ENCODE peak calls at places on chromosomes 2 and 18, in six cellular contexts. One of them, this sample, is unnamed.

GRCh38 chr18:23239885-23240608 is 104.8 kb downstream of the CABLES1 start:
- ATAC-seq in natural killer cell: no peak
- ATAC-seq in CD4-positive, alpha-beta T cell: no peak
- ATAC-seq in activated CD8-positive, alpha-beta T cell treated with anti-CD3 and anti-CD28 coated beads for 36 hours: no peak
- ATAC-seq in PC-3: no peak
- ATAC-seq in DND-41: no peak
- ATAC-seq in this sample: no peak

GRCh38 chr2:109516445-109517117 is 97.2 kb downstream of the SEPTIN10 start:
- ATAC-seq in natural killer cell: no peak
- ATAC-seq in DND-41: peak
- ATAC-seq in PC-3: peak
- ATAC-seq in activated CD8-positive, alpha-beta T cell treated with anti-CD3 and anti-CD28 coated beads for 36 hours: peak
- ATAC-seq in CD4-positive, alpha-beta T cell: no peak
- ATAC-seq in this sample: no peak

GRCh38 chr2:70045932-70046331 is 41.3 kb upstream of the PCBP1 start:
- ATAC-seq in DND-41: no peak
- ATAC-seq in natural killer cell: no peak
- ATAC-seq in PC-3: no peak
- ATAC-seq in CD4-positive, alpha-beta T cell: no peak
- ATAC-seq in activated CD8-positive, alpha-beta T cell treated with anti-CD3 and anti-CD28 coated beads for 36 hours: no peak
- ATAC-seq in this sample: no peak

GRCh38 chr18:46160050-46160798 is 56.0 kb downstream of the HAUS1 start:
- ATAC-seq in activated CD8-positive, alpha-beta T cell treated with anti-CD3 and anti-CD28 coated beads for 36 hours: no peak
- ATAC-seq in DND-41: no peak
- ATAC-seq in CD4-positive, alpha-beta T cell: no peak
- ATAC-seq in PC-3: peak
- ATAC-seq in natural killer cell: no peak
- ATAC-seq in this sample: no peak

GRCh38 chr2:101361519-101361918 is 25.8 kb downstream of the CREG2 start:
- ATAC-seq in activated CD8-positive, alpha-beta T cell treated with anti-CD3 and anti-CD28 coated beads for 36 hours: peak
- ATAC-seq in natural killer cell: no peak
- ATAC-seq in PC-3: no peak
- ATAC-seq in CD4-positive, alpha-beta T cell: peak
- ATAC-seq in DND-41: no peak
- ATAC-seq in this sample: no peak

GRCh38 chr2:15934291-15934945 is 5.9 kb upstream of the MYCN start:
- ATAC-seq in activated CD8-positive, alpha-beta T cell treated with anti-CD3 and anti-CD28 coated beads for 36 hours: no peak
- ATAC-seq in CD4-positive, alpha-beta T cell: no peak
- ATAC-seq in DND-41: no peak
- ATAC-seq in natural killer cell: no peak
- ATAC-seq in PC-3: no peak
- ATAC-seq in this sample: no peak

GRCh38 chr2:169509230-169509917 is at the start of gene KLHL41:
- ATAC-seq in PC-3: peak
- ATAC-seq in DND-41: no peak
- ATAC-seq in CD4-positive, alpha-beta T cell: no peak
- ATAC-seq in natural killer cell: no peak
- ATAC-seq in activated CD8-positive, alpha-beta T cell treated with anti-CD3 and anti-CD28 coated beads for 36 hours: no peak
- ATAC-seq in this sample: peak

GRCh38 chr2:128797937-128798336 is 479.3 kb upstream of the HS6ST1 start:
- ATAC-seq in PC-3: no peak
- ATAC-seq in activated CD8-positive, alpha-beta T cell treated with anti-CD3 and anti-CD28 coated beads for 36 hours: no peak
- ATAC-seq in natural killer cell: no peak
- ATAC-seq in CD4-positive, alpha-beta T cell: no peak
- ATAC-seq in DND-41: peak
- ATAC-seq in this sample: no peak

GRCh38 chr2:197204855-197205254 is 105.7 kb downstream of the ANKRD44 start:
- ATAC-seq in activated CD8-positive, alpha-beta T cell treated with anti-CD3 and anti-CD28 coated beads for 36 hours: no peak
- ATAC-seq in natural killer cell: no peak
- ATAC-seq in DND-41: no peak
- ATAC-seq in PC-3: no peak
- ATAC-seq in CD4-positive, alpha-beta T cell: no peak
- ATAC-seq in this sample: no peak

GRCh38 chr2:175275499-175275898 is 94.0 kb upstream of the ATP5MC3 start:
- ATAC-seq in natural killer cell: no peak
- ATAC-seq in DND-41: no peak
- ATAC-seq in CD4-positive, alpha-beta T cell: no peak
- ATAC-seq in activated CD8-positive, alpha-beta T cell treated with anti-CD3 and anti-CD28 coated beads for 36 hours: no peak
- ATAC-seq in PC-3: no peak
- ATAC-seq in this sample: no peak

GRCh38 chr18:62289047-62289446 is 36.1 kb upstream of the TNFRSF11A start:
- ATAC-seq in DND-41: no peak
- ATAC-seq in PC-3: peak
- ATAC-seq in natural killer cell: no peak
- ATAC-seq in activated CD8-positive, alpha-beta T cell treated with anti-CD3 and anti-CD28 coated beads for 36 hours: peak
- ATAC-seq in CD4-positive, alpha-beta T cell: no peak
- ATAC-seq in this sample: no peak

GRCh38 chr2:99765919-99766318 is 276.1 kb upstream of the REV1 start:
- ATAC-seq in CD4-positive, alpha-beta T cell: no peak
- ATAC-seq in natural killer cell: no peak
- ATAC-seq in activated CD8-positive, alpha-beta T cell treated with anti-CD3 and anti-CD28 coated beads for 36 hours: no peak
- ATAC-seq in DND-41: no peak
- ATAC-seq in PC-3: no peak
- ATAC-seq in this sample: no peak

GRCh38 chr18:27141876-27142275 is 43.2 kb downstream of the CHST9 start:
- ATAC-seq in DND-41: no peak
- ATAC-seq in natural killer cell: no peak
- ATAC-seq in PC-3: no peak
- ATAC-seq in activated CD8-positive, alpha-beta T cell treated with anti-CD3 and anti-CD28 coated beads for 36 hours: no peak
- ATAC-seq in CD4-positive, alpha-beta T cell: no peak
- ATAC-seq in this sample: no peak

GRCh38 chr2:212773808-212774339 is 235.3 kb upstream of the ERBB4 start:
- ATAC-seq in PC-3: no peak
- ATAC-seq in activated CD8-positive, alpha-beta T cell treated with anti-CD3 and anti-CD28 coated beads for 36 hours: no peak
- ATAC-seq in CD4-positive, alpha-beta T cell: no peak
- ATAC-seq in DND-41: no peak
- ATAC-seq in natural killer cell: no peak
- ATAC-seq in this sample: no peak

GRCh38 chr2:212777020-212777491 is 238.5 kb upstream of the ERBB4 start:
- ATAC-seq in activated CD8-positive, alpha-beta T cell treated with anti-CD3 and anti-CD28 coated beads for 36 hours: peak
- ATAC-seq in CD4-positive, alpha-beta T cell: peak
- ATAC-seq in natural killer cell: peak
- ATAC-seq in DND-41: peak
- ATAC-seq in PC-3: peak
- ATAC-seq in this sample: peak
- TF ChIP-seq CTCF in activated CD8-positive, alpha-beta T cell treated with anti-CD3 and anti-CD28 coated beads for 36 hours: peak
- TF ChIP-seq CTCF in CD4-positive, alpha-beta T cell: peak
- TF ChIP-seq CTCF in natural killer cell: peak
- TF ChIP-seq CTCF in DND-41: peak
- TF ChIP-seq CTCF in PC-3: peak
- TF ChIP-seq CTCF in this sample: peak

GRCh38 chr2:43344911-43345373 is 118.5 kb upstream of the ZFP36L2 start:
- ATAC-seq in natural killer cell: no peak
- ATAC-seq in CD4-positive, alpha-beta T cell: no peak
- ATAC-seq in activated CD8-positive, alpha-beta T cell treated with anti-CD3 and anti-CD28 coated beads for 36 hours: no peak
- ATAC-seq in PC-3: no peak
- ATAC-seq in DND-41: no peak
- ATAC-seq in this sample: no peak

GRCh38 chr2:43346619-43347018 is 120.2 kb upstream of the ZFP36L2 start:
- ATAC-seq in natural killer cell: no peak
- ATAC-seq in DND-41: no peak
- ATAC-seq in activated CD8-positive, alpha-beta T cell treated with anti-CD3 and anti-CD28 coated beads for 36 hours: no peak
- ATAC-seq in PC-3: no peak
- ATAC-seq in CD4-positive, alpha-beta T cell: no peak
- ATAC-seq in this sample: no peak

GRCh38 chr2:43343573-43344304 is 117.3 kb upstream of the ZFP36L2 start:
- ATAC-seq in natural killer cell: no peak
- ATAC-seq in PC-3: no peak
- ATAC-seq in DND-41: no peak
- ATAC-seq in activated CD8-positive, alpha-beta T cell treated with anti-CD3 and anti-CD28 coated beads for 36 hours: no peak
- ATAC-seq in CD4-positive, alpha-beta T cell: no peak
- ATAC-seq in this sample: peak

GRCh38 chr2:43345872-43346271 is 119.5 kb upstream of the ZFP36L2 start:
- ATAC-seq in PC-3: no peak
- ATAC-seq in CD4-positive, alpha-beta T cell: no peak
- ATAC-seq in DND-41: no peak
- ATAC-seq in natural killer cell: no peak
- ATAC-seq in activated CD8-positive, alpha-beta T cell treated with anti-CD3 and anti-CD28 coated beads for 36 hours: no peak
- ATAC-seq in this sample: no peak

DNA sequence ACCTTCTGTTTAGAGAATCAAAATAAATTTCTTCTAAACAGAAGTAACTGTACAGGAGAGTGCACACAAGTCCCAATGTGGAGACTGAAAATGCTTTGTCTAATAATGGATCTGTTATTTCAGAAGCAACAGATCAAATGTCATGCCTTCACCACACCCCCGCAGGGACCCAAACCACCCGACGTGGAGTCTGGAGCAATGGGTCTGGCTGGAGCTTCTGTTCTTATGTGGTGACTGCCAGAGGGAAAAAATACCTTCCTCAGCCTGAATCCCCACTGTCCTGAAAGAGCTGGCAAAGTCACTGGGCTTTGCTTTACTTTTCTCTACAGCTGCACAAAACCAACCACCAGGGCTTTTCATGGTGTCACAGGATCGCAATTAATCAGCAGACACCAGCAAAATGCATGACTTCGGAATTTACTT is 119.0 kb upstream of the ZFP36L2 start:
- ATAC-seq in CD4-positive, alpha-beta T cell: no peak
- ATAC-seq in natural killer cell: no peak
- ATAC-seq in PC-3: no peak
- ATAC-seq in activated CD8-positive, alpha-beta T cell treated with anti-CD3 and anti-CD28 coated beads for 36 hours: no peak
- ATAC-seq in DND-41: no peak
- ATAC-seq in this sample: peak
- TF ChIP-seq CTCF in CD4-positive, alpha-beta T cell: no peak
- TF ChIP-seq CTCF in natural killer cell: no peak
- TF ChIP-seq CTCF in PC-3: no peak
- TF ChIP-seq CTCF in activated CD8-positive, alpha-beta T cell treated with anti-CD3 and anti-CD28 coated beads for 36 hours: no peak
- TF ChIP-seq CTCF in DND-41: no peak
- TF ChIP-seq CTCF in this sample: peak

DNA sequence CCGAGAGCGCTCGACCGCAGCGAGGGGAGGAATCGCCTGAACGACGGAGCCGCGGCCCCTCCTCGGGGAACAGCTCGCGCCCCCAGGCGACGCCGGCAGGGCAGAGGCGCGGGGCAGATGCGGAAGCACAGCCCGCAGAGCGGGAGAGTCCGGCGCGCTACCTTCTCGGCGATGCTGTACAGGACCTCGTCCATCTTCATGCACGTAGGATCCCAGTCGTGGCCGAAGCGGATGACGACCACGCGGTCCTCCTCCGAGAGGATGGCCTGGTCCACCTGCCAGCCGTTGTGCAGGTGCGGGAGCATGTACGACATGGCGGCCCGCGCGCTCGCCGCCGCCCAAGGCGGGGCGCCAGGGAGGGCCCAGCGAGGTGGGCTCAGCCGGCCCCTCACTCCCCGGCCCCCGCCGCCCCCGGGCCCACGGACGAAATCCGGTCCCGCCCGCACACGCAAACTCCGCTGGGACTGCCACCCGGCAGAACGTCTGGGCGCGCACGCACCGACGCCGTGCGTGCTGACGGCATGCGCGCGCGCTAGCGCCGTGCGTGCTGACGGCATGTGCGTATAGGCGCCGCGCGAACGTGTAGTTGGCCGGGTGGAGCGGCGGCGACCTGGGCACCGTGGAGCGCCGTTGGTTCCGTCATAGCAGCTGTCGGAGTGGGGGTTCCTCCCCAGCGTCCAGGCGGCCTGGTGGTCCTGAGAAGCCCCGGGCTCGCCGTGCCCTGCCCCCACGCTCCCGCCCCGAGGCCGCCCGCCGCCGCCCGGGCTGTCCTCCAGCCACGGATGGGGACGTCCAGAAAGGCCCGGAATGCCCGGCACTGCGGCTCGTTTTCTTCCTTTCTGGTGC is at the start of gene TXNL4A:
- ATAC-seq in CD4-positive, alpha-beta T cell: peak
- ATAC-seq in PC-3: peak
- ATAC-seq in natural killer cell: peak
- ATAC-seq in activated CD8-positive, alpha-beta T cell treated with anti-CD3 and anti-CD28 coated beads for 36 hours: peak
- ATAC-seq in DND-41: peak
- ATAC-seq in this sample: peak
- TF ChIP-seq CTCF in CD4-positive, alpha-beta T cell: peak
- TF ChIP-seq CTCF in PC-3: peak
- TF ChIP-seq CTCF in natural killer cell: no peak
- TF ChIP-seq CTCF in activated CD8-positive, alpha-beta T cell treated with anti-CD3 and anti-CD28 coated beads for 36 hours: peak
- TF ChIP-seq CTCF in DND-41: peak
- TF ChIP-seq CTCF in this sample: peak

GRCh38 chr2:46339200-46339599 is 42.0 kb downstream of the EPAS1 start:
- ATAC-seq in natural killer cell: no peak
- ATAC-seq in activated CD8-positive, alpha-beta T cell treated with anti-CD3 and anti-CD28 coated beads for 36 hours: no peak
- ATAC-seq in CD4-positive, alpha-beta T cell: no peak
- ATAC-seq in DND-41: no peak
- ATAC-seq in PC-3: no peak
- ATAC-seq in this sample: no peak

GRCh38 chr2:46340740-46341420 is 43.7 kb downstream of the EPAS1 start:
- ATAC-seq in activated CD8-positive, alpha-beta T cell treated with anti-CD3 and anti-CD28 coated beads for 36 hours: no peak
- ATAC-seq in PC-3: no peak
- ATAC-seq in natural killer cell: no peak
- ATAC-seq in DND-41: no peak
- ATAC-seq in CD4-positive, alpha-beta T cell: no peak
- ATAC-seq in this sample: no peak

GRCh38 chr2:46338674-46339073 is 41.5 kb downstream of the EPAS1 start:
- ATAC-seq in CD4-positive, alpha-beta T cell: no peak
- ATAC-seq in activated CD8-positive, alpha-beta T cell treated with anti-CD3 and anti-CD28 coated beads for 36 hours: no peak
- ATAC-seq in natural killer cell: no peak
- ATAC-seq in DND-41: peak
- ATAC-seq in PC-3: no peak
- ATAC-seq in this sample: no peak

GRCh38 chr2:46337208-46337994 is 40.2 kb downstream of the EPAS1 start:
- ATAC-seq in activated CD8-positive, alpha-beta T cell treated with anti-CD3 and anti-CD28 coated beads for 36 hours: no peak
- ATAC-seq in PC-3: no peak
- ATAC-seq in CD4-positive, alpha-beta T cell: peak
- ATAC-seq in natural killer cell: no peak
- ATAC-seq in DND-41: peak
- ATAC-seq in this sample: no peak

DNA sequence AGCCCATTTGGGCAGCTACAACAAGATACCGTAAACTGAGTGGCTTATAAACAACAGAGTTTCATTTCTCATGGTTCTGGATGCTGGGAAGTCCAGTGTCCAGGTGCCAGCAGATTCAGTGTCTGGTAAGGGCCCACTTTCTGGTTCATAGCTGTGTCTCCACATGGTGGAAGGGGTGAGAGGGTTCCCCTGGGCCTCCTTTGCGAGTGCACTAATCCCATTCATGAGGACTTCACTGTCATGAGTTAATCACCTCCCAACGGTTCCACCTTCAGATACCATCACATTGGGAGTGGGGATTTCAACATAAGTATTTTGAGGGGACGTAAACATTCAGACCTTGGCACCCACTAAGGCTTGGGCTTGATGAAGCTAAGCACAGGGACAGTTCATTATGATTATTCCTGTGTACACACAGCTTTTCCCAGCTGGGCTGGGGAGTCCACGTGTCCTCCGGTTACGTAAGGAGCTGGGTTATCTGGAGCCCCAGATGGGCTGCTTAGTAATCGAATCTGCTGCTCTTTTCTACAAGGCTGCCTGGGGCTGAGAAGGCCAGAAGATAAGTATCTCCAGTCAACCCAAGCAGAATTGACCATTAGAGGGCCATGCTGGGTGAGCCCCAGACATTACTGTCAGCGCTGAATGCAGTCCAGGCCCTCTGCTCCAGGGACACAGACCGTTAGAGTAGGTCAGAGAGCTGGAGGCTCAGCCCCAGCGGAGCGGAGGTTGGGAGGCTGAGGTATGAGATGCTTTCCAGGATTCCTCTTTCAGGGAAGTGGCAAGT is 42.7 kb downstream of the EPAS1 start:
- ATAC-seq in PC-3: no peak
- ATAC-seq in DND-41: no peak
- ATAC-seq in natural killer cell: no peak
- ATAC-seq in CD4-positive, alpha-beta T cell: no peak
- ATAC-seq in activated CD8-positive, alpha-beta T cell treated with anti-CD3 and anti-CD28 coated beads for 36 hours: no peak
- ATAC-seq in this sample: peak
- TF ChIP-seq CTCF in PC-3: no peak
- TF ChIP-seq CTCF in DND-41: no peak
- TF ChIP-seq CTCF in natural killer cell: no peak
- TF ChIP-seq CTCF in CD4-positive, alpha-beta T cell: no peak
- TF ChIP-seq CTCF in activated CD8-positive, alpha-beta T cell treated with anti-CD3 and anti-CD28 coated beads for 36 hours: no peak
- TF ChIP-seq CTCF in this sample: no peak

GRCh38 chr18:54357660-54358494 is at the start of the genes C18orf54 and STARD6:
- ATAC-seq in PC-3: peak
- ATAC-seq in DND-41: peak
- ATAC-seq in CD4-positive, alpha-beta T cell: peak
- ATAC-seq in natural killer cell: peak
- ATAC-seq in activated CD8-positive, alpha-beta T cell treated with anti-CD3 and anti-CD28 coated beads for 36 hours: peak
- ATAC-seq in this sample: peak
- TF ChIP-seq CTCF in PC-3: peak
- TF ChIP-seq CTCF in DND-41: peak
- TF ChIP-seq CTCF in CD4-positive, alpha-beta T cell: peak
- TF ChIP-seq CTCF in natural killer cell: peak
- TF ChIP-seq CTCF in activated CD8-positive, alpha-beta T cell treated with anti-CD3 and anti-CD28 coated beads for 36 hours: peak
- TF ChIP-seq CTCF in this sample: peak

This sample was measured in gastroesophageal sphincter.